ENCODE peak calls at places on chromosomes 5 and 9, in eight cellular contexts. O is spleen; E is small intestine; V is GM12892; N is heart right ventricle; Y is KBM-7; L is stimulated activated CD8-positive, alpha-beta memory T cell treated with anti-CD3 and anti-CD28 coated beads, Interleukin-15, amount 100 ng/mL, for 24 hours; G is GM03348. W is an unnamed sample.

GRCh38 chr5:74685979-74686631 is 1.1 kb downstream of the HEXB start:
- DNase-seq in O (no peak), L (no peak), G (no peak), V (peak), N (peak), E (peak), Y (peak), W (no peak)

GRCh38 chr5:110757118-110757729 is 18.4 kb downstream of the SLC25A46 start:
- DNase-seq in G (peak), E (peak), V (no peak), L (no peak), O (no peak), Y (peak), N (peak), W (no peak)

GRCh38 chr5:147567917-147568598 is 58.2 kb upstream of the DPYSL3 start:
- DNase-seq in E (peak), V (no peak), Y (no peak), O (no peak), N (no peak), L (no peak), G (peak), W (no peak)

GRCh38 chr9:74016004-74016403 is 481.1 kb upstream of the RORB start:
- DNase-seq in Y (no peak), E (no peak), L (no peak), N (no peak), V (no peak), G (no peak), O (no peak), W (no peak)

GRCh38 chr5:93320920-93321319 is 260.1 kb downstream of the NR2F1-AS1 start:
- DNase-seq in L (no peak), Y (no peak), O (no peak), E (no peak), V (no peak), N (no peak), G (no peak), W (no peak)

GRCh38 chr9:115170674-115171073 is 52.7 kb upstream of the TNC start:
- DNase-seq in L (no peak), N (no peak), Y (no peak), E (peak), O (no peak), V (no peak), G (peak), W (no peak)

GRCh38 chr9:137128158-137129088 is 10.5 kb upstream of the GRIN1 start:
- DNase-seq in V (peak), E (peak), O (no peak), Y (no peak), N (no peak), L (no peak), G (no peak), W (no peak)

GRCh38 chr9:129857207-129857606 is 21.9 kb downstream of the USP20 start:
- DNase-seq in Y (no peak), E (no peak), L (no peak), N (no peak), V (no peak), O (no peak), G (no peak), W (no peak)

GRCh38 chr9:2015581-2016410 is 649 bp downstream of the SMARCA2 start:
- DNase-seq in G (peak), L (peak), E (peak), V (peak), Y (peak), N (peak), O (peak), W (peak)

GRCh38 chr5:94562327-94562971 is 56.0 kb downstream of the KIAA0825 start:
- DNase-seq in E (no peak), G (no peak), O (no peak), V (no peak), N (no peak), Y (no peak), L (no peak), W (no peak)

GRCh38 chr5:61570767-61571166 is 238.7 kb downstream of the ZSWIM6 start:
- DNase-seq in N (no peak), L (no peak), V (no peak), Y (no peak), E (no peak), G (no peak), O (no peak), W (no peak)

GRCh38 chr5:73039082-73039481 is 81.3 kb upstream of the TMEM171 start:
- DNase-seq in G (no peak), E (no peak), V (no peak), N (no peak), L (no peak), O (no peak), Y (peak), W (no peak)

GRCh38 chr5:169637856-169638190 is 748 bp downstream of the DOCK2 start:
- DNase-seq in G (no peak), V (no peak), N (no peak), O (peak), E (peak), L (peak), Y (peak), W (no peak)

GRCh38 chr9:73810585-73811215 is 659.0 kb downstream of the ANXA1 start:
- DNase-seq in Y (no peak), V (no peak), L (no peak), G (no peak), E (no peak), N (no peak), O (no peak), W (no peak)

GRCh38 chr5:60844429-60844890 is 391 bp upstream of the ELOVL7 start:
- DNase-seq in V (no peak), E (no peak), N (no peak), O (no peak), Y (no peak), L (no peak), G (no peak), W (no peak)

GRCh38 chr9:37486256-37486615 is 488 bp downstream of the POLR1E start:
- DNase-seq in L (no peak), O (no peak), Y (no peak), N (no peak), G (no peak), E (no peak), V (no peak), W (no peak)

GRCh38 chr5:56977034-56977433 is 25.1 kb upstream of the MIER3 start:
- DNase-seq in L (no peak), E (no peak), O (no peak), N (no peak), G (no peak), Y (no peak), V (no peak), W (no peak)

GRCh38 chr5:149285153-149285552 is 13.5 kb downstream of the AFAP1L1 start:
- DNase-seq in Y (no peak), L (no peak), G (no peak), E (no peak), N (no peak), V (no peak), O (no peak), W (no peak)

GRCh38 chr5:172187118-172188032 is 649 bp downstream of the STK10 start:
- DNase-seq in O (peak), E (peak), G (peak), N (peak), Y (peak), V (peak), L (no peak), W (peak)

GRCh38 chr5:35815089-35815936 is 41.4 kb upstream of the IL7R start:
- DNase-seq in O (no peak), L (no peak), N (no peak), G (no peak), E (peak), V (no peak), Y (no peak), W (no peak)